ENCODE peak calls at places on chromosomes 12 and 14, in six cellular contexts. F is epithelial cell of proximal tubule, M is dorsolateral prefrontal cortex, P is fibroblast of the aortic adventitia, X is AG09309, J is progenitor cell of endocrine pancreas. G is an unnamed sample.

GRCh38 chr12:9065607-9065856 is 50.2 kb downstream of the A2M start:
- DNase-seq in F (no peak), M (no peak), P (no peak), X (no peak), J (no peak), G (no peak)

GRCh38 chr14:59055439-59056045 is 132.9 kb upstream of the DAAM1 start:
- DNase-seq in F (no peak), M (peak; percentile 47), P (peak; percentile 81), X (peak; percentile 35), J (no peak), G (no peak)

GRCh38 chr14:101721951-101722661 is 39.4 kb upstream of the PPP2R5C start:
- DNase-seq in F (no peak), M (no peak), P (no peak), X (peak; percentile 45), J (no peak), G (no peak)

GRCh38 chr12:124686001-124686884 is 118.8 kb upstream of the NCOR2 start:
- DNase-seq in F (no peak), M (no peak), P (peak; percentile 64), X (no peak), J (no peak), G (no peak)

GRCh38 chr12:121036810-121037326 is 2.2 kb downstream of the OASL start:
- DNase-seq in F (no peak), M (no peak), P (peak; percentile 43), X (peak; percentile 57), J (no peak), G (no peak)

GRCh38 chr12:60205500-60205899 is 609.7 kb downstream of the SLC16A7 start:
- DNase-seq in F (no peak), M (no peak), P (peak; percentile 79), X (no peak), J (no peak), G (no peak)

GRCh38 chr14:49240383-49240782 is 345.8 kb downstream of the RPS29 start:
- DNase-seq in F (no peak), M (no peak), P (no peak), X (no peak), J (no peak), G (no peak)

GRCh38 chr12:51695241-51696010 is 104.4 kb downstream of the SCN8A start:
- DNase-seq in F (no peak), M (no peak), P (no peak), X (no peak), J (no peak), G (no peak)

GRCh38 chr14:104512061-104512460 is 67.5 kb upstream of the C14orf180 start:
- DNase-seq in F (no peak), M (no peak), P (no peak), X (no peak), J (no peak), G (no peak)

GRCh38 chr14:104510216-104510615 is 69.3 kb upstream of the C14orf180 start:
- DNase-seq in F (no peak), M (no peak), P (no peak), X (no peak), J (no peak), G (no peak)

GRCh38 chr14:104507443-104507842 is 72.1 kb upstream of the C14orf180 start:
- DNase-seq in F (no peak), M (no peak), P (no peak), X (no peak), J (no peak), G (no peak)

GRCh38 chr14:104510794-104511611 is 68.6 kb upstream of the C14orf180 start:
- DNase-seq in F (no peak), M (peak; percentile 95), P (no peak), X (no peak), J (no peak), G (no peak)

DNA sequence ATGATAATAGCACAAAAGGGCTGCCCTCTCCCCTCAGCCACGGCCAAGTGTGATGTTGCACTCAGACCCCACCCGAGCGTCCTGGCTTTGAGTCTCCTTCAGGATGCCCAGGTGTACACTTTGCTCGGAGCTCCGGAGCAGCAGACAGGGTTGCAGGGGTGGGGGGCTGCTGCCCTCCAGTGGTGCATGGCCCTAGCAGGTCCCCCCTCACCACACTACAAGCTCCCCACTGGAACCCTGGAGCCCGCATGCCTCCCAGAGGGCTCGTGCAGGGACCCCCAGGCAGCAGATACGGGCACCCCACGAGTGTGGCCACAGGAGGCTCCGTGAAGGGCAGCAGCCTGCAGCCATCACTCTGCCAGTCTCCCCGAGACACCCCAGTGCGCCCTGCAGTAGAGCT is 69.9 kb upstream of the C14orf180 start:
- DNase-seq in F (no peak), M (no peak), P (no peak), X (no peak), J (no peak), G (no peak)
- TF ChIP-seq CTCF in F (no peak), M (no peak), P (no peak), X (no peak), J (no peak), G (no peak)

DNA sequence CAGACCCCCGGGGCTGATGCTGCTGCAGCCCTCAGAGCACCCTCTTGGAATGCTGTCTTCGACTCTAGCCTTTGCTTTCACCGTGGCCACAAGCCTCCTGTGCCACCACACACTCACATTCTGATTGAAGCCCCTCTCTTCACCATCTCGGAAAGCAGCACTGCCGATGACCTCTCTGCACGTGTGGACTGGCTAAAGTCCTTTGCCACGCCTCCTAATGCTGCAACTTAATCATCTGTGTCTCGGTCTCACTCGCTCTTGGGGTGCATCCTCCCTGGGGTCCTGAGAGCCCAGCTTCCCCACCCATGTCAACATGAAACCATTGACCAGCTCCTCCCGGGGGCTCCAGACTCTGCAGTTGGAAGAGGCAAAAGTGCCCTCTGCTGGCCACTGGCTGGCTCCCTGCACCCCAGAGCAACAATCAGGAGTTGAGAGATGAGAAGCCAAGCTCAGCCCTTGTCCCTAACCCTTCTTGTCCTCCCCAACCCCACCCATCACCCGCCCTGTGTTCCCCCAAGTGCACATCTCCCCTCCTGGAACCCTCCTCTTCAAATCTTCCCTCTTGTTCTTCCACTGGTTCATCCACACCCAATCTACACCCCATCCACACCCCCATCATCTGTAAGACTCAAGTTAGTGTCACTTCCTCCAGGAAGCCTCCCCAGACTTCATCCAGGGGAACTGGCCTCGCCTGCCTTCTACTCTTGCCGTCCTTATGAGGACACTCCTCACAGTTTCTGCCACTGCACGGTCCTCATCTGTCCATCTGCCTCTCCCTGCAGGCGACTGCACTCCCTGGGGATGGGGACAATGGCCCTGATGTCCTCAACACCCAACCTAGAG is 23.6 kb upstream of the FAM181A start:
- DNase-seq in F (no peak), M (no peak), P (no peak), X (no peak), J (no peak), G (peak; percentile 70)
- TF ChIP-seq CTCF in F (peak; percentile 60), M (no peak), P (peak; percentile 28), X (peak; percentile 34), J (peak; percentile 64), G (peak; percentile 37)

DNA sequence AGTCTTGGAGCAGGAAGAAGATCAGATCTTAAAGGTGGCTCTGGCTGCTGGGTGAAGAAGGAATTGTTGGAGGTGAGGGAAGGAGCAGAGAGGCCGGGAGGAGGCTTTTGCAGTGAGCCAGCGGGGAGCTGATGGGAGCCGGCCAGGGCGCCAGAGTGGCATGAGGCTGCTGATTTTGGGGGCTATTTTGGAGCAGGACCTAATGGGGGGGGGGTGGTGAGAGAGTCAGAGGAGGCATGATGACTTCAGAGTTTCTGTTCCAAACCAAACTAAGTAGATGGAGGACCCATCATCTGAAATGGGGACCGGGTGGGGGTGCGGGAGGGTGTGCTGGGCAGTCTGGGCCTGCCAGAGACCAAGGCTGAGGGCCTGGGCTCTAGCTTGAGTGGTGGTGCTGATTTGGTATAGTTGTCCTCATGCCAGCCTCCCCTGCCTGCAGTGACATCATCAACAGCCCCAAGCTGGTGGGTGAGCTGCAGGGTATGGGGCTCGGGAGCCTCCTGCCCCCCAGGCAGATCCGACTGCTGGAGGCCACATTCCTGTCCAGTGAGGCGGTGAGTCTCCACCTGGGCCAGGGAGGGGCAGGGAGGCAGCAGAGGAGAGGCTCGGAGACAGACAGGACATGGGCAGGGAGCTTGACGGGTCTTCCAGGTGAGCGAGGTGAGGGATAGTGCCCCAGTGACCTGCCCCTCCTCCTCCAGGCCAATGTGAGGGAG is 6.2 kb downstream of the TNFAIP2 start:
- DNase-seq in F (no peak), M (no peak), P (no peak), X (no peak), J (no peak), G (no peak)
- TF ChIP-seq CTCF in F (no peak), M (no peak), P (no peak), X (no peak), J (no peak), G (no peak)

GRCh38 chr12:73517859-73518258 is 1019.8 kb upstream of the ATXN7L3B start:
- DNase-seq in F (no peak), M (no peak), P (no peak), X (no peak), J (no peak), G (no peak)

DNA sequence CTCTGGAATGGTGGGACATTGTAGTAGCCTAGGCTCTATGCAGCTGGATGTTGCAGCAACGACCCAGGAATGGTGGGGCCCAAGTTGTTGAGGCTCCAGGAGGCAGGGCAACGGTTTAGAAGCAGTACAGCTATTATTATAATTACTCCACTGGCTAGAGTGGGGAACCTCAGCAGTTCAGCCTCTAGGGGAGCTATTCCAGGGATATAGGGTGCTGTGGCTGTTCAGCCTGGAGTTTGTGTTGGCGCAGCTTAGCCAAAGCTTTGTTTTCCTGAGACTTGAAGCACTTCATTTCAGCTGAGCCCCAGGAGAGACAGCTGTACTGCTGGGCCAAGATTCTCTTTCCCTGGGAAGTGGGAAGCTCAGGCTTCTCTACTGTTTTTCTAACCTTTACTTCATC is 1023.0 kb upstream of the ATXN7L3B start:
- DNase-seq in F (no peak), M (no peak), P (no peak), X (no peak), J (no peak), G (no peak)
- TF ChIP-seq CTCF in F (peak; percentile 23), M (no peak), P (no peak), X (no peak), J (peak; percentile 24), G (no peak)

GRCh38 chr14:70952485-70952884 is 45.2 kb downstream of the PCNX1 start:
- DNase-seq in F (no peak), M (no peak), P (no peak), X (no peak), J (no peak), G (no peak)

GRCh38 chr14:70957710-70958109 is 50.5 kb downstream of the PCNX1 start:
- DNase-seq in F (no peak), M (no peak), P (no peak), X (no peak), J (no peak), G (no peak)

GRCh38 chr14:70954068-70954467 is 46.8 kb downstream of the PCNX1 start:
- DNase-seq in F (no peak), M (no peak), P (no peak), X (no peak), J (no peak), G (no peak)

GRCh38 chr14:70956511-70956910 is 49.3 kb downstream of the PCNX1 start:
- DNase-seq in F (no peak), M (no peak), P (no peak), X (no peak), J (no peak), G (no peak)

GRCh38 chr14:70955543-70956480 is 48.6 kb downstream of the PCNX1 start:
- DNase-seq in F (no peak), M (no peak), P (peak; percentile 55), X (no peak), J (no peak), G (no peak)
- TF ChIP-seq CTCF in F (peak; percentile 84), M (peak; percentile 39), P (peak; percentile 78), X (peak; percentile 74), J (peak; percentile 52), G (peak; percentile 19)